ENCODE peak calls at places on chromosomes 4 and X, in seven cellular contexts. One of them, this sample, is unnamed.

GRCh38 chr4:54063224-54063623 is 1.2 kb downstream of the CHIC2 start:
- DNase-seq in activated CD4-positive, alpha-beta T cell treated with anti-CD3 and anti-CD28 coated beads for 24 hours: no peak
- DNase-seq in NCI-H146: no peak
- DNase-seq in hypothalamus: no peak
- DNase-seq in KBM-7: peak; percentile 21
- DNase-seq in GM06990: peak; percentile 24
- DNase-seq in AG10803: peak; percentile 69
- DNase-seq in this sample: peak; percentile 62

GRCh38 chr4:4488405-4489404 is 53.1 kb downstream of the STX18 start:
- DNase-seq in KBM-7: peak; percentile 74
- DNase-seq in GM06990: peak; percentile 17
- DNase-seq in activated CD4-positive, alpha-beta T cell treated with anti-CD3 and anti-CD28 coated beads for 24 hours: peak; percentile 50
- DNase-seq in NCI-H146: peak; percentile 45
- DNase-seq in hypothalamus: no peak
- DNase-seq in AG10803: peak; percentile 79
- DNase-seq in this sample: peak; percentile 80

GRCh38 chr4:152327606-152328453 is 208.1 kb downstream of the FBXW7 start:
- DNase-seq in NCI-H146: no peak
- DNase-seq in activated CD4-positive, alpha-beta T cell treated with anti-CD3 and anti-CD28 coated beads for 24 hours: no peak
- DNase-seq in hypothalamus: no peak
- DNase-seq in GM06990: no peak
- DNase-seq in AG10803: no peak
- DNase-seq in KBM-7: no peak
- DNase-seq in this sample: no peak

GRCh38 chr4:173506780-173507211 is 23.2 kb downstream of the HAND2 start:
- DNase-seq in GM06990: no peak
- DNase-seq in activated CD4-positive, alpha-beta T cell treated with anti-CD3 and anti-CD28 coated beads for 24 hours: no peak
- DNase-seq in AG10803: no peak
- DNase-seq in KBM-7: no peak
- DNase-seq in NCI-H146: no peak
- DNase-seq in hypothalamus: no peak
- DNase-seq in this sample: no peak

GRCh38 chr4:77586953-77587383 is 18.7 kb upstream of the CXCL13 start:
- DNase-seq in activated CD4-positive, alpha-beta T cell treated with anti-CD3 and anti-CD28 coated beads for 24 hours: peak; percentile 48
- DNase-seq in KBM-7: peak; percentile 32
- DNase-seq in hypothalamus: no peak
- DNase-seq in GM06990: peak; percentile 73
- DNase-seq in AG10803: peak; percentile 67
- DNase-seq in NCI-H146: no peak
- DNase-seq in this sample: no peak

GRCh38 chr4:121951570-121952110 is at the start of gene TRPC3:
- DNase-seq in GM06990: peak; percentile 34
- DNase-seq in hypothalamus: no peak
- DNase-seq in NCI-H146: peak; percentile 37
- DNase-seq in AG10803: peak; percentile 11
- DNase-seq in activated CD4-positive, alpha-beta T cell treated with anti-CD3 and anti-CD28 coated beads for 24 hours: no peak
- DNase-seq in KBM-7: peak; percentile 13
- DNase-seq in this sample: peak; percentile 15

GRCh38 chr4:55405073-55405472 is 9.3 kb downstream of the TMEM165 start:
- DNase-seq in NCI-H146: no peak
- DNase-seq in GM06990: no peak
- DNase-seq in activated CD4-positive, alpha-beta T cell treated with anti-CD3 and anti-CD28 coated beads for 24 hours: no peak
- DNase-seq in hypothalamus: no peak
- DNase-seq in AG10803: no peak
- DNase-seq in KBM-7: no peak
- DNase-seq in this sample: no peak

GRCh38 chr4:8329859-8330761 is 60.6 kb downstream of the HTRA3 start:
- DNase-seq in AG10803: no peak
- DNase-seq in GM06990: no peak
- DNase-seq in activated CD4-positive, alpha-beta T cell treated with anti-CD3 and anti-CD28 coated beads for 24 hours: no peak
- DNase-seq in hypothalamus: no peak
- DNase-seq in KBM-7: no peak
- DNase-seq in NCI-H146: no peak
- DNase-seq in this sample: no peak

GRCh38 chr4:4415806-4416805 is 29.2 kb downstream of the NSG1 start:
- DNase-seq in hypothalamus: no peak
- DNase-seq in activated CD4-positive, alpha-beta T cell treated with anti-CD3 and anti-CD28 coated beads for 24 hours: no peak
- DNase-seq in AG10803: no peak
- DNase-seq in NCI-H146: no peak
- DNase-seq in GM06990: no peak
- DNase-seq in KBM-7: no peak
- DNase-seq in this sample: no peak

GRCh38 chr4:5718411-5718810 is 7.4 kb downstream of the EVC start:
- DNase-seq in AG10803: no peak
- DNase-seq in GM06990: no peak
- DNase-seq in NCI-H146: no peak
- DNase-seq in KBM-7: no peak
- DNase-seq in activated CD4-positive, alpha-beta T cell treated with anti-CD3 and anti-CD28 coated beads for 24 hours: no peak
- DNase-seq in hypothalamus: no peak
- DNase-seq in this sample: no peak

GRCh38 chr4:38099908-38100407 is 139.8 kb downstream of the PTTG2 start:
- DNase-seq in activated CD4-positive, alpha-beta T cell treated with anti-CD3 and anti-CD28 coated beads for 24 hours: no peak
- DNase-seq in GM06990: no peak
- DNase-seq in hypothalamus: no peak
- DNase-seq in KBM-7: no peak
- DNase-seq in NCI-H146: no peak
- DNase-seq in AG10803: peak; percentile 98
- DNase-seq in this sample: peak; percentile 41

GRCh38 chr4:47145630-47146029 is 114.3 kb downstream of the GABRB1 start:
- DNase-seq in AG10803: peak; percentile 4
- DNase-seq in GM06990: peak; percentile 47
- DNase-seq in activated CD4-positive, alpha-beta T cell treated with anti-CD3 and anti-CD28 coated beads for 24 hours: no peak
- DNase-seq in hypothalamus: no peak
- DNase-seq in NCI-H146: no peak
- DNase-seq in KBM-7: no peak
- DNase-seq in this sample: no peak

GRCh38 chrX:36856849-36857248 is 151.3 kb upstream of the FAM47C start:
- DNase-seq in activated CD4-positive, alpha-beta T cell treated with anti-CD3 and anti-CD28 coated beads for 24 hours: no peak
- DNase-seq in KBM-7: peak; percentile 7
- DNase-seq in NCI-H146: no peak
- DNase-seq in AG10803: no peak
- DNase-seq in hypothalamus: no peak
- DNase-seq in GM06990: no peak
- DNase-seq in this sample: no peak

GRCh38 chr4:171809854-171810253 is 3.4 kb upstream of the GALNTL6 start:
- DNase-seq in hypothalamus: no peak
- DNase-seq in GM06990: no peak
- DNase-seq in AG10803: no peak
- DNase-seq in NCI-H146: no peak
- DNase-seq in activated CD4-positive, alpha-beta T cell treated with anti-CD3 and anti-CD28 coated beads for 24 hours: no peak
- DNase-seq in KBM-7: no peak
- DNase-seq in this sample: no peak

GRCh38 chr4:149980941-149981340 is 97.3 kb upstream of the DCLK2 start:
- DNase-seq in KBM-7: peak; percentile 54
- DNase-seq in activated CD4-positive, alpha-beta T cell treated with anti-CD3 and anti-CD28 coated beads for 24 hours: peak; percentile 21
- DNase-seq in GM06990: peak; percentile 20
- DNase-seq in hypothalamus: peak; percentile 4
- DNase-seq in AG10803: peak; percentile 56
- DNase-seq in NCI-H146: peak; percentile 18
- DNase-seq in this sample: peak; percentile 43

GRCh38 chr4:145283909-145284308 is 103.5 kb upstream of the OTUD4 start:
- DNase-seq in AG10803: no peak
- DNase-seq in activated CD4-positive, alpha-beta T cell treated with anti-CD3 and anti-CD28 coated beads for 24 hours: no peak
- DNase-seq in KBM-7: no peak
- DNase-seq in hypothalamus: no peak
- DNase-seq in GM06990: no peak
- DNase-seq in NCI-H146: no peak
- DNase-seq in this sample: no peak

GRCh38 chr4:47835489-47835888 is 2.4 kb downstream of the CORIN start:
- DNase-seq in GM06990: no peak
- DNase-seq in KBM-7: peak; percentile 43
- DNase-seq in AG10803: peak; percentile 21
- DNase-seq in hypothalamus: no peak
- DNase-seq in NCI-H146: no peak
- DNase-seq in activated CD4-positive, alpha-beta T cell treated with anti-CD3 and anti-CD28 coated beads for 24 hours: no peak
- DNase-seq in this sample: no peak

GRCh38 chr4:149884529-149885206 is 69.0 kb upstream of the IQCM start:
- DNase-seq in hypothalamus: no peak
- DNase-seq in GM06990: no peak
- DNase-seq in NCI-H146: no peak
- DNase-seq in KBM-7: peak; percentile 1
- DNase-seq in activated CD4-positive, alpha-beta T cell treated with anti-CD3 and anti-CD28 coated beads for 24 hours: no peak
- DNase-seq in AG10803: no peak
- DNase-seq in this sample: no peak

This sample was measured in fibroblast of gingiva.